ENCODE peak calls at places on chromosome 2, in five cellular contexts. One of them, this sample, is unnamed.

GRCh38 chr2:26606847-26607190 is 34.3 kb downstream of the CIB4 start:
- DNase-seq in AG10803: no peak
- DNase-seq in neural crest cell: no peak
- DNase-seq in prostate gland: peak
- DNase-seq in activated CD8-positive, alpha-beta T cell treated with anti-CD3 and anti-CD28 coated beads, Interleukin-2, amount 10 ng/mL, durations not matched to agents 7 days and 5 days: no peak
- DNase-seq in this sample: peak

GRCh38 chr2:217412721-217413120 is 552.9 kb upstream of the TNP1 start:
- DNase-seq in AG10803: peak
- DNase-seq in neural crest cell: no peak
- DNase-seq in prostate gland: no peak
- DNase-seq in activated CD8-positive, alpha-beta T cell treated with anti-CD3 and anti-CD28 coated beads, Interleukin-2, amount 10 ng/mL, durations not matched to agents 7 days and 5 days: no peak
- DNase-seq in this sample: no peak

GRCh38 chr2:186590538-186591441 is 934 bp downstream of the ITGAV start:
- DNase-seq in AG10803: no peak
- DNase-seq in neural crest cell: peak
- DNase-seq in prostate gland: peak
- DNase-seq in activated CD8-positive, alpha-beta T cell treated with anti-CD3 and anti-CD28 coated beads, Interleukin-2, amount 10 ng/mL, durations not matched to agents 7 days and 5 days: peak
- DNase-seq in this sample: peak

GRCh38 chr2:147346142-147346541 is 498.7 kb upstream of the ACVR2A start:
- DNase-seq in AG10803: no peak
- DNase-seq in neural crest cell: no peak
- DNase-seq in prostate gland: no peak
- DNase-seq in activated CD8-positive, alpha-beta T cell treated with anti-CD3 and anti-CD28 coated beads, Interleukin-2, amount 10 ng/mL, durations not matched to agents 7 days and 5 days: no peak
- DNase-seq in this sample: peak

GRCh38 chr2:231648579-231649174 is 56.0 kb downstream of the TEX44 start:
- DNase-seq in AG10803: peak
- DNase-seq in neural crest cell: peak
- DNase-seq in prostate gland: peak
- DNase-seq in activated CD8-positive, alpha-beta T cell treated with anti-CD3 and anti-CD28 coated beads, Interleukin-2, amount 10 ng/mL, durations not matched to agents 7 days and 5 days: peak
- DNase-seq in this sample: peak

GRCh38 chr2:43345391-43345813 is 119.0 kb upstream of the ZFP36L2 start:
- DNase-seq in AG10803: no peak
- DNase-seq in neural crest cell: no peak
- DNase-seq in prostate gland: no peak
- DNase-seq in activated CD8-positive, alpha-beta T cell treated with anti-CD3 and anti-CD28 coated beads, Interleukin-2, amount 10 ng/mL, durations not matched to agents 7 days and 5 days: no peak
- DNase-seq in this sample: no peak

GRCh38 chr2:176772816-176773215 is 439.8 kb upstream of the HNRNPA3 start:
- DNase-seq in AG10803: no peak
- DNase-seq in neural crest cell: no peak
- DNase-seq in prostate gland: no peak
- DNase-seq in activated CD8-positive, alpha-beta T cell treated with anti-CD3 and anti-CD28 coated beads, Interleukin-2, amount 10 ng/mL, durations not matched to agents 7 days and 5 days: no peak
- DNase-seq in this sample: no peak

GRCh38 chr2:66929632-66930385 is 467.3 kb upstream of the ETAA1 start:
- DNase-seq in AG10803: peak
- DNase-seq in neural crest cell: no peak
- DNase-seq in prostate gland: peak
- DNase-seq in activated CD8-positive, alpha-beta T cell treated with anti-CD3 and anti-CD28 coated beads, Interleukin-2, amount 10 ng/mL, durations not matched to agents 7 days and 5 days: no peak
- DNase-seq in this sample: peak

GRCh38 chr2:70608373-70608772 is 54.7 kb upstream of the TGFA start:
- DNase-seq in AG10803: no peak
- DNase-seq in neural crest cell: no peak
- DNase-seq in prostate gland: no peak
- DNase-seq in activated CD8-positive, alpha-beta T cell treated with anti-CD3 and anti-CD28 coated beads, Interleukin-2, amount 10 ng/mL, durations not matched to agents 7 days and 5 days: no peak
- DNase-seq in this sample: peak

GRCh38 chr2:18398833-18399232 is 161.6 kb downstream of the RDH14 start:
- DNase-seq in AG10803: peak
- DNase-seq in neural crest cell: no peak
- DNase-seq in prostate gland: no peak
- DNase-seq in activated CD8-positive, alpha-beta T cell treated with anti-CD3 and anti-CD28 coated beads, Interleukin-2, amount 10 ng/mL, durations not matched to agents 7 days and 5 days: no peak
- DNase-seq in this sample: no peak

GRCh38 chr2:157364257-157364974 is 38.8 kb upstream of the ERMN start:
- DNase-seq in AG10803: no peak
- DNase-seq in neural crest cell: no peak
- DNase-seq in prostate gland: no peak
- DNase-seq in activated CD8-positive, alpha-beta T cell treated with anti-CD3 and anti-CD28 coated beads, Interleukin-2, amount 10 ng/mL, durations not matched to agents 7 days and 5 days: peak
- DNase-seq in this sample: no peak

GRCh38 chr2:96507957-96508520 is 2.9 kb upstream of the NEURL3 start:
- DNase-seq in AG10803: peak
- DNase-seq in neural crest cell: peak
- DNase-seq in prostate gland: peak
- DNase-seq in activated CD8-positive, alpha-beta T cell treated with anti-CD3 and anti-CD28 coated beads, Interleukin-2, amount 10 ng/mL, durations not matched to agents 7 days and 5 days: peak
- DNase-seq in this sample: peak

GRCh38 chr2:234502285-234502918 is 5.5 kb upstream of the ARL4C start:
- DNase-seq in AG10803: peak
- DNase-seq in neural crest cell: no peak
- DNase-seq in prostate gland: no peak
- DNase-seq in activated CD8-positive, alpha-beta T cell treated with anti-CD3 and anti-CD28 coated beads, Interleukin-2, amount 10 ng/mL, durations not matched to agents 7 days and 5 days: no peak
- DNase-seq in this sample: peak

GRCh38 chr2:61471905-61472805 is 1.3 kb upstream of the USP34 start:
- DNase-seq in AG10803: peak
- DNase-seq in neural crest cell: no peak
- DNase-seq in prostate gland: peak
- DNase-seq in activated CD8-positive, alpha-beta T cell treated with anti-CD3 and anti-CD28 coated beads, Interleukin-2, amount 10 ng/mL, durations not matched to agents 7 days and 5 days: peak
- DNase-seq in this sample: no peak

GRCh38 chr2:69559696-69560482 is 83.7 kb downstream of the AAK1 start:
- DNase-seq in AG10803: peak
- DNase-seq in neural crest cell: no peak
- DNase-seq in prostate gland: no peak
- DNase-seq in activated CD8-positive, alpha-beta T cell treated with anti-CD3 and anti-CD28 coated beads, Interleukin-2, amount 10 ng/mL, durations not matched to agents 7 days and 5 days: no peak
- DNase-seq in this sample: peak

GRCh38 chr2:116687381-116687780 is 1127.1 kb upstream of the DDX18 start:
- DNase-seq in AG10803: no peak
- DNase-seq in neural crest cell: no peak
- DNase-seq in prostate gland: no peak
- DNase-seq in activated CD8-positive, alpha-beta T cell treated with anti-CD3 and anti-CD28 coated beads, Interleukin-2, amount 10 ng/mL, durations not matched to agents 7 days and 5 days: no peak
- DNase-seq in this sample: no peak

This sample was measured in foreskin keratinocyte.